ENCODE peak calls at places on chromosomes 16 and 17, in ten cellular contexts. H is HEK293T; F is activated gamma-delta T cell treated with anti-CD3 and anti-CD28 coated beads, Interleukin-2, amount 50 U/mL, for 16 hours; M is NCI-H2107; L is caudate nucleus; V is NCI-H1694 treated with DMSO at 0.1 percent for 48 hours; W is stimulated activated CD4-positive, alpha-beta T cell treated with anti-CD3 and anti-CD28 coated beads, Interleukin-15, amount 100 ng/mL, for 24 hours; O is tibial nerve; T is coronary artery; Z is activated CD4-positive, alpha-beta T cell treated with anti-CD3 and anti-CD28 coated beads, Interleukin-2, amount 50 U/mL, for 24 hours. K is an unnamed sample.
A peak's percentile ranks its signal among the peaks of the same experiment; 100 is the strongest.

GRCh38 chr17:27390540-27390939 is 65.7 kb upstream of the KSR1 start:
- DNase-seq in H (no peak), F (no peak), M (no peak), L (no peak), V (no peak), W (no peak), O (no peak), T (no peak), Z (no peak), K (no peak)

GRCh38 chr16:30585022-30585399 is 486 bp downstream of the ZNF785 start:
- DNase-seq in H (no peak), F (no peak), M (no peak), L (no peak), V (no peak), W (peak; percentile 46), O (no peak), T (no peak), Z (no peak), K (no peak)

GRCh38 chr16:89411335-89411850 is 79.0 kb downstream of the ANKRD11 start:
- DNase-seq in H (no peak), F (no peak), M (no peak), L (no peak), V (no peak), W (no peak), O (no peak), T (no peak), Z (no peak), K (no peak)

GRCh38 chr16:57564571-57565270 is 22.3 kb downstream of the ADGRG5 start:
- DNase-seq in H (no peak), F (no peak), M (no peak), L (no peak), V (no peak), W (no peak), O (no peak), T (no peak), Z (no peak), K (no peak)

GRCh38 chr17:35645923-35646322 is 58.8 kb downstream of the AP2B1 start:
- DNase-seq in H (no peak), F (no peak), M (no peak), L (no peak), V (no peak), W (no peak), O (no peak), T (no peak), Z (no peak), K (no peak)

GRCh38 chr17:80446645-80447405 is 29.6 kb downstream of the NPTX1 start:
- DNase-seq in H (no peak), F (no peak), M (no peak), L (no peak), V (peak; percentile 37), W (no peak), O (no peak), T (no peak), Z (no peak), K (no peak)

GRCh38 chr17:4587803-4588202 is 3.5 kb downstream of the SMTNL2 start:
- DNase-seq in H (no peak), F (no peak), M (no peak), L (no peak), V (no peak), W (no peak), O (no peak), T (no peak), Z (no peak), K (no peak)

GRCh38 chr17:31803494-31804213 is 55.4 kb downstream of the COPRS start:
- DNase-seq in H (no peak), F (no peak), M (no peak), L (no peak), V (no peak), W (no peak), O (no peak), T (no peak), Z (no peak), K (no peak)